ENCODE peak calls at places on chromosomes 12 and 14, in seven cellular contexts. K is CD8-positive, alpha-beta T cell; I is suprapubic skin; D is gastrocnemius medialis; G is stomach; O is ovary; F is A549. P is an unnamed sample.

GRCh38 chr12:4454315-4454860 is 8.8 kb upstream of the FGF6 start:
- DNase-seq in K (no peak), I (no peak), D (no peak), G (no peak), O (no peak), F (no peak), P (no peak)

GRCh38 chr14:93857500-93857899 is 69.2 kb upstream of the PRIMA1 start:
- DNase-seq in K (no peak), I (no peak), D (peak; percentile 21), G (no peak), O (no peak), F (no peak), P (peak; percentile 38)

GRCh38 chr14:69170848-69171247 is 17.9 kb upstream of the DCAF5 start:
- DNase-seq in K (no peak), I (no peak), D (no peak), G (no peak), O (no peak), F (no peak), P (no peak)

GRCh38 chr14:68942281-68943035 is 36.6 kb downstream of the ACTN1 start:
- DNase-seq in K (no peak), I (no peak), D (no peak), G (no peak), O (no peak), F (peak; percentile 50), P (no peak)

GRCh38 chr14:102795060-102795925 is 18.0 kb downstream of the TRAF3 start:
- DNase-seq in K (peak; percentile 26), I (peak; percentile 77), D (peak; percentile 61), G (peak; percentile 66), O (no peak), F (peak; percentile 76), P (no peak)

GRCh38 chr14:90924618-90925345 is 108.6 kb upstream of the TTC7B start:
- DNase-seq in K (no peak), I (no peak), D (no peak), G (peak; percentile 56), O (no peak), F (no peak), P (no peak)

GRCh38 chr14:99649643-99650042 is 4.7 kb downstream of the HHIPL1 start:
- DNase-seq in K (no peak), I (no peak), D (no peak), G (no peak), O (no peak), F (no peak), P (no peak)

GRCh38 chr12:14931359-14931758 is 7.0 kb downstream of the ERP27 start:
- DNase-seq in K (no peak), I (no peak), D (no peak), G (no peak), O (no peak), F (no peak), P (no peak)

GRCh38 chr14:95597784-95598204 is 62.9 kb downstream of the GLRX5 start:
- DNase-seq in K (no peak), I (no peak), D (no peak), G (no peak), O (peak; percentile 20), F (no peak), P (peak; percentile 79)

GRCh38 chr12:6072302-6072752 is 52.1 kb downstream of the VWF start:
- DNase-seq in K (no peak), I (no peak), D (no peak), G (no peak), O (no peak), F (peak; percentile 66), P (no peak)
- H3K4me1 ChIP-seq in K (peaks cover 24% of the 10 kb centered on the region), I (peaks cover 51% of the 10 kb centered on the region), D (peaks cover 9% of the 10 kb centered on the region), G (peaks cover 13% of the 10 kb centered on the region), O (no peaks in the 10 kb centered on the region), F (peaks cover 4% of the 10 kb centered on the region), P (peaks cover 10% of the 10 kb centered on the region)

GRCh38 chr14:24272442-24272841 is 1.0 kb upstream of the RABGGTA start:
- DNase-seq in K (no peak), I (no peak), D (no peak), G (no peak), O (no peak), F (no peak), P (no peak)
- H3K4me3 ChIP-seq in K (no peak overlapping the region), I (no peak overlapping the region), D (no peak overlapping the region), G (no peak overlapping the region), O (no peak overlapping the region), F (no peak overlapping the region), P (no peak overlapping the region)

GRCh38 chr12:52534482-52534881 is 14.3 kb upstream of the KRT5 start:
- DNase-seq in K (no peak), I (no peak), D (no peak), G (no peak), O (no peak), F (peak; percentile 39), P (no peak)
- TF ChIP-seq CTCF in K (no peak), I (no peak), D (no peak), G (no peak), O (no peak), F (peak; percentile 38), P (peak; percentile 1)

GRCh38 chr12:111414711-111415252 is 9.1 kb downstream of the SH2B3 start:
- DNase-seq in K (no peak), I (no peak), D (no peak), G (no peak), O (no peak), F (no peak), P (no peak)
- H3K4me1 ChIP-seq in K (peaks cover 42% of the 10 kb centered on the region), I (peaks cover 41% of the 10 kb centered on the region), D (peaks cover 40% of the 10 kb centered on the region), G (peaks cover 38% of the 10 kb centered on the region), O (peaks cover 4% of the 10 kb centered on the region), F (peaks cover 20% of the 10 kb centered on the region), P (peaks cover 21% of the 10 kb centered on the region)

DNA sequence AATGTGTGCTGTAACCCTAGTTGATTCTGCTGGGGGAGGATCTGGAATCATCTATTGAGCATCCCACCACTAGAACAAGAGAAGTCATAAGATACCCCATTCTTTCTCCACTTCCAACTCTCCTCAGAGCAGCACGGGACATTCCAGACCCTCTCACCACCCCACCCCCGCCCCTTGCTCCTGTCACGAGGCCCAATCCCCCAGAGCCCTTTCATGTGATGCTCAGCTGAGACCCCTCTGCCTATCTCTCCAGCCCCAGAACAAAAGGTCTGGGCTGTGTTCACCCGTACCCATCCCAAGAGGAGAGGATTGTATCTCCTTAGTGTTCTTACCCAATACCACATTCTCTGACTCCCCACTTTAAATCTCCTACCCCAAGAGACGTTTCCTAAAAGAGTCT is 602 bp downstream of the PMEL start:
- DNase-seq in K (no peak), I (no peak), D (no peak), G (no peak), O (no peak), F (no peak), P (no peak)
- H3K4me3 ChIP-seq in K (no peak overlapping the region), I (no peak overlapping the region), D (no peak overlapping the region), G (no peak overlapping the region), O (no peak overlapping the region), F (no peak overlapping the region), P (no peak overlapping the region)

GRCh38 chr12:107612508-107612907 is 73.1 kb upstream of the PWP1 start:
- DNase-seq in K (no peak), I (no peak), D (no peak), G (no peak), O (no peak), F (no peak), P (no peak)

GRCh38 chr12:107605293-107605692 is 80.3 kb upstream of the PWP1 start:
- DNase-seq in K (no peak), I (no peak), D (no peak), G (no peak), O (no peak), F (no peak), P (no peak)

GRCh38 chr12:107607464-107608392 is 77.9 kb upstream of the PWP1 start:
- DNase-seq in K (peak; percentile 89), I (peak; percentile 79), D (peak; percentile 49), G (peak; percentile 80), O (peak; percentile 26), F (peak; percentile 83), P (peak; percentile 89)

GRCh38 chr12:107610030-107610859 is 75.4 kb upstream of the PWP1 start:
- DNase-seq in K (no peak), I (no peak), D (no peak), G (no peak), O (no peak), F (peak; percentile 53), P (peak; percentile 70)
- TF ChIP-seq CTCF in K (peak; percentile 33), I (peak; percentile 23), D (no peak), G (peak; percentile 27), O (no peak), F (peak; percentile 78), P (peak; percentile 94)

P was measured in BE2C.